ENCODE peak calls at places on chromosomes 11 and 22, in six cellular contexts. One of them, this sample, is unnamed.

GRCh38 chr22:30116362-30117117 is 36.3 kb downstream of the HORMAD2 start:
- DNase-seq in sigmoid colon: no peak
- DNase-seq in adipocyte: peak; percentile 45
- DNase-seq in HFFc6: peak; percentile 2
- DNase-seq in dorsolateral prefrontal cortex: no peak
- DNase-seq in AG04450: peak; percentile 11
- DNase-seq in this sample: no peak

GRCh38 chr11:12791245-12791644 is 117.0 kb downstream of the TEAD1 start:
- DNase-seq in sigmoid colon: no peak
- DNase-seq in adipocyte: no peak
- DNase-seq in HFFc6: no peak
- DNase-seq in dorsolateral prefrontal cortex: no peak
- DNase-seq in AG04450: no peak
- DNase-seq in this sample: no peak

GRCh38 chr22:48954781-48955311 is 872.8 kb downstream of the BRD1 start:
- DNase-seq in sigmoid colon: no peak
- DNase-seq in adipocyte: no peak
- DNase-seq in HFFc6: no peak
- DNase-seq in dorsolateral prefrontal cortex: no peak
- DNase-seq in AG04450: no peak
- DNase-seq in this sample: no peak

GRCh38 chr11:46684364-46684763 is 16.1 kb downstream of the ARHGAP1 start:
- DNase-seq in sigmoid colon: no peak
- DNase-seq in adipocyte: no peak
- DNase-seq in HFFc6: no peak
- DNase-seq in dorsolateral prefrontal cortex: no peak
- DNase-seq in AG04450: no peak
- DNase-seq in this sample: no peak

GRCh38 chr11:111922803-111923202 is 4.1 kb downstream of the C11orf52 start:
- DNase-seq in sigmoid colon: peak; percentile 87
- DNase-seq in adipocyte: peak; percentile 96
- DNase-seq in HFFc6: peak; percentile 76
- DNase-seq in dorsolateral prefrontal cortex: no peak
- DNase-seq in AG04450: no peak
- DNase-seq in this sample: no peak

GRCh38 chr11:84714316-84714780 is 912.8 kb downstream of the DLG2 start:
- DNase-seq in sigmoid colon: no peak
- DNase-seq in adipocyte: peak; percentile 34
- DNase-seq in HFFc6: no peak
- DNase-seq in dorsolateral prefrontal cortex: peak; percentile 37
- DNase-seq in AG04450: no peak
- DNase-seq in this sample: peak; percentile 80

GRCh38 chr11:96321066-96321465 is 21.9 kb downstream of the MAML2 start:
- DNase-seq in sigmoid colon: no peak
- DNase-seq in adipocyte: no peak
- DNase-seq in HFFc6: no peak
- DNase-seq in dorsolateral prefrontal cortex: no peak
- DNase-seq in AG04450: no peak
- DNase-seq in this sample: no peak

GRCh38 chr22:37971475-37972434 is 12.6 kb downstream of the SOX10 start:
- DNase-seq in sigmoid colon: no peak
- DNase-seq in adipocyte: no peak
- DNase-seq in HFFc6: no peak
- DNase-seq in dorsolateral prefrontal cortex: no peak
- DNase-seq in AG04450: no peak
- DNase-seq in this sample: peak; percentile 75

GRCh38 chr22:46432164-46433068 is 96.9 kb downstream of the TRMU start:
- DNase-seq in sigmoid colon: no peak
- DNase-seq in adipocyte: no peak
- DNase-seq in HFFc6: no peak
- DNase-seq in dorsolateral prefrontal cortex: no peak
- DNase-seq in AG04450: no peak
- DNase-seq in this sample: no peak

GRCh38 chr11:898540-899190 is 11.9 kb downstream of the CHID1 start:
- DNase-seq in sigmoid colon: no peak
- DNase-seq in adipocyte: no peak
- DNase-seq in HFFc6: no peak
- DNase-seq in dorsolateral prefrontal cortex: no peak
- DNase-seq in AG04450: no peak
- DNase-seq in this sample: peak; percentile 42

GRCh38 chr11:127042445-127042844 is 41.9 kb upstream of the KIRREL3 start:
- DNase-seq in sigmoid colon: no peak
- DNase-seq in adipocyte: peak; percentile 56
- DNase-seq in HFFc6: peak; percentile 76
- DNase-seq in dorsolateral prefrontal cortex: no peak
- DNase-seq in AG04450: peak; percentile 16
- DNase-seq in this sample: no peak

GRCh38 chr22:24582111-24582814 is 10.6 kb downstream of the LRRC75B start:
- DNase-seq in sigmoid colon: peak; percentile 65
- DNase-seq in adipocyte: no peak
- DNase-seq in HFFc6: no peak
- DNase-seq in dorsolateral prefrontal cortex: peak; percentile 35
- DNase-seq in AG04450: no peak
- DNase-seq in this sample: no peak

GRCh38 chr11:120667934-120668333 is 156.4 kb downstream of the GRIK4 start:
- DNase-seq in sigmoid colon: no peak
- DNase-seq in adipocyte: no peak
- DNase-seq in HFFc6: no peak
- DNase-seq in dorsolateral prefrontal cortex: no peak
- DNase-seq in AG04450: no peak
- DNase-seq in this sample: no peak

GRCh38 chr11:31926816-31927528 is 115.8 kb upstream of the PAX6 start:
- DNase-seq in sigmoid colon: no peak
- DNase-seq in adipocyte: no peak
- DNase-seq in HFFc6: no peak
- DNase-seq in dorsolateral prefrontal cortex: no peak
- DNase-seq in AG04450: no peak
- DNase-seq in this sample: no peak

This sample was measured in ELF-1.